ENCODE peak calls at places on chromosome 20, in eight cellular contexts. One of them, this sample, is unnamed.

GRCh38 chr20:5745416-5745968 is 4.7 kb upstream of the SHLD1 start:
- DNase-seq in brain microvascular endothelial cell: no peak
- DNase-seq in cardiac fibroblast: no peak
- DNase-seq in ascending aorta: no peak
- DNase-seq in mesenchymal stem cell: no peak
- DNase-seq in prostate gland: no peak
- DNase-seq in OCI-LY7: no peak
- DNase-seq in RWPE2: no peak
- DNase-seq in this sample: no peak

GRCh38 chr20:17934141-17934862 is 34.3 kb downstream of the SNX5 start:
- DNase-seq in mesenchymal stem cell: no peak
- DNase-seq in RWPE2: no peak
- DNase-seq in prostate gland: no peak
- DNase-seq in ascending aorta: no peak
- DNase-seq in brain microvascular endothelial cell: peak; percentile 83
- DNase-seq in cardiac fibroblast: peak; percentile 34
- DNase-seq in OCI-LY7: no peak
- DNase-seq in this sample: no peak

GRCh38 chr20:14568225-14568624 is 230.8 kb upstream of the FLRT3 start:
- DNase-seq in ascending aorta: no peak
- DNase-seq in RWPE2: no peak
- DNase-seq in prostate gland: no peak
- DNase-seq in brain microvascular endothelial cell: no peak
- DNase-seq in OCI-LY7: no peak
- DNase-seq in cardiac fibroblast: no peak
- DNase-seq in mesenchymal stem cell: no peak
- DNase-seq in this sample: no peak

GRCh38 chr20:36885355-36885754 is 9.4 kb downstream of the TLDC2 start:
- DNase-seq in cardiac fibroblast: peak; percentile 7
- DNase-seq in OCI-LY7: no peak
- DNase-seq in ascending aorta: no peak
- DNase-seq in brain microvascular endothelial cell: no peak
- DNase-seq in RWPE2: no peak
- DNase-seq in prostate gland: no peak
- DNase-seq in mesenchymal stem cell: peak; percentile 37
- DNase-seq in this sample: no peak

GRCh38 chr20:11432407-11432806 is 485.3 kb upstream of the BTBD3 start:
- DNase-seq in prostate gland: no peak
- DNase-seq in ascending aorta: no peak
- DNase-seq in brain microvascular endothelial cell: peak; percentile 96
- DNase-seq in OCI-LY7: no peak
- DNase-seq in mesenchymal stem cell: peak; percentile 46
- DNase-seq in RWPE2: no peak
- DNase-seq in cardiac fibroblast: peak; percentile 59
- DNase-seq in this sample: no peak

GRCh38 chr20:59222239-59222981 is 58.8 kb downstream of the ZNF831 start:
- DNase-seq in prostate gland: peak; percentile 65
- DNase-seq in mesenchymal stem cell: peak; percentile 62
- DNase-seq in cardiac fibroblast: peak; percentile 81
- DNase-seq in OCI-LY7: peak; percentile 63
- DNase-seq in ascending aorta: no peak
- DNase-seq in RWPE2: peak; percentile 29
- DNase-seq in brain microvascular endothelial cell: peak; percentile 57
- DNase-seq in this sample: peak; percentile 92

GRCh38 chr20:38975539-38976120 is 13.5 kb downstream of the DHX35 start:
- DNase-seq in RWPE2: no peak
- DNase-seq in mesenchymal stem cell: no peak
- DNase-seq in cardiac fibroblast: no peak
- DNase-seq in prostate gland: no peak
- DNase-seq in OCI-LY7: no peak
- DNase-seq in ascending aorta: no peak
- DNase-seq in brain microvascular endothelial cell: no peak
- DNase-seq in this sample: no peak

GRCh38 chr20:34299925-34300806 is 3.0 kb downstream of the AHCY start:
- DNase-seq in brain microvascular endothelial cell: no peak
- DNase-seq in ascending aorta: no peak
- DNase-seq in RWPE2: no peak
- DNase-seq in prostate gland: peak; percentile 36
- DNase-seq in cardiac fibroblast: no peak
- DNase-seq in OCI-LY7: no peak
- DNase-seq in mesenchymal stem cell: peak; percentile 60
- DNase-seq in this sample: no peak

GRCh38 chr20:63532449-63532971 is 4.7 kb downstream of the PTK6 start:
- DNase-seq in brain microvascular endothelial cell: no peak
- DNase-seq in RWPE2: peak; percentile 87
- DNase-seq in OCI-LY7: no peak
- DNase-seq in cardiac fibroblast: no peak
- DNase-seq in ascending aorta: no peak
- DNase-seq in prostate gland: no peak
- DNase-seq in mesenchymal stem cell: no peak
- DNase-seq in this sample: no peak

GRCh38 chr20:47568019-47568418 is 66.3 kb downstream of the NCOA3 start:
- DNase-seq in cardiac fibroblast: peak; percentile 95
- DNase-seq in ascending aorta: no peak
- DNase-seq in mesenchymal stem cell: peak; percentile 94
- DNase-seq in prostate gland: peak; percentile 83
- DNase-seq in OCI-LY7: no peak
- DNase-seq in RWPE2: no peak
- DNase-seq in brain microvascular endothelial cell: peak; percentile 78
- DNase-seq in this sample: no peak

GRCh38 chr20:4947817-4948559 is 53.3 kb downstream of the SLC23A2 start:
- DNase-seq in prostate gland: no peak
- DNase-seq in ascending aorta: no peak
- DNase-seq in mesenchymal stem cell: no peak
- DNase-seq in RWPE2: no peak
- DNase-seq in cardiac fibroblast: no peak
- DNase-seq in OCI-LY7: no peak
- DNase-seq in brain microvascular endothelial cell: no peak
- DNase-seq in this sample: no peak

GRCh38 chr20:62812907-62813200 is 4.0 kb upstream of the COL9A3 start:
- DNase-seq in brain microvascular endothelial cell: no peak
- DNase-seq in ascending aorta: no peak
- DNase-seq in cardiac fibroblast: no peak
- DNase-seq in RWPE2: peak; percentile 84
- DNase-seq in prostate gland: no peak
- DNase-seq in mesenchymal stem cell: no peak
- DNase-seq in OCI-LY7: no peak
- DNase-seq in this sample: no peak

GRCh38 chr20:57783196-57783595 is 73.4 kb upstream of the PMEPA1 start:
- DNase-seq in brain microvascular endothelial cell: no peak
- DNase-seq in prostate gland: no peak
- DNase-seq in ascending aorta: no peak
- DNase-seq in cardiac fibroblast: no peak
- DNase-seq in mesenchymal stem cell: no peak
- DNase-seq in OCI-LY7: no peak
- DNase-seq in RWPE2: peak; percentile 74
- DNase-seq in this sample: no peak

GRCh38 chr20:17798601-17799000 is 98.8 kb downstream of the BANF2 start:
- DNase-seq in OCI-LY7: no peak
- DNase-seq in mesenchymal stem cell: no peak
- DNase-seq in cardiac fibroblast: no peak
- DNase-seq in brain microvascular endothelial cell: no peak
- DNase-seq in RWPE2: no peak
- DNase-seq in ascending aorta: no peak
- DNase-seq in prostate gland: no peak
- DNase-seq in this sample: no peak

GRCh38 chr20:16607364-16608264 is 34.4 kb upstream of the KIF16B start:
- DNase-seq in RWPE2: no peak
- DNase-seq in ascending aorta: no peak
- DNase-seq in brain microvascular endothelial cell: no peak
- DNase-seq in cardiac fibroblast: no peak
- DNase-seq in prostate gland: no peak
- DNase-seq in OCI-LY7: no peak
- DNase-seq in mesenchymal stem cell: no peak
- DNase-seq in this sample: no peak

GRCh38 chr20:53739799-53740785 is 146.5 kb upstream of the ZNF217 start:
- DNase-seq in ascending aorta: no peak
- DNase-seq in brain microvascular endothelial cell: no peak
- DNase-seq in mesenchymal stem cell: peak; percentile 69
- DNase-seq in cardiac fibroblast: peak; percentile 35
- DNase-seq in prostate gland: no peak
- DNase-seq in RWPE2: peak; percentile 31
- DNase-seq in OCI-LY7: peak; percentile 65
- DNase-seq in this sample: no peak

GRCh38 chr20:63121246-63121645 is 94.7 kb downstream of the YTHDF1 start:
- DNase-seq in ascending aorta: no peak
- DNase-seq in prostate gland: no peak
- DNase-seq in brain microvascular endothelial cell: no peak
- DNase-seq in mesenchymal stem cell: no peak
- DNase-seq in OCI-LY7: no peak
- DNase-seq in RWPE2: peak; percentile 71
- DNase-seq in cardiac fibroblast: no peak
- DNase-seq in this sample: no peak

GRCh38 chr20:60695223-60695622 is 556.8 kb upstream of the CDH4 start:
- DNase-seq in RWPE2: no peak
- DNase-seq in OCI-LY7: no peak
- DNase-seq in mesenchymal stem cell: peak; percentile 23
- DNase-seq in brain microvascular endothelial cell: peak; percentile 43
- DNase-seq in cardiac fibroblast: peak; percentile 20
- DNase-seq in prostate gland: no peak
- DNase-seq in ascending aorta: no peak
- DNase-seq in this sample: no peak

GRCh38 chr20:37223053-37223452 is 38.6 kb downstream of the GHRH start:
- DNase-seq in prostate gland: no peak
- DNase-seq in RWPE2: no peak
- DNase-seq in cardiac fibroblast: peak; percentile 89
- DNase-seq in ascending aorta: no peak
- DNase-seq in mesenchymal stem cell: peak; percentile 97
- DNase-seq in OCI-LY7: peak; percentile 8
- DNase-seq in brain microvascular endothelial cell: peak; percentile 94
- DNase-seq in this sample: no peak

GRCh38 chr20:44887466-44887865 is 2.0 kb downstream of the YWHAB start:
- DNase-seq in OCI-LY7: no peak
- DNase-seq in RWPE2: no peak
- DNase-seq in prostate gland: no peak
- DNase-seq in brain microvascular endothelial cell: no peak
- DNase-seq in ascending aorta: no peak
- DNase-seq in mesenchymal stem cell: no peak
- DNase-seq in cardiac fibroblast: no peak
- DNase-seq in this sample: no peak
- H3K4me3 ChIP-seq in OCI-LY7: peak overlapping the region; percentile 92
- H3K4me3 ChIP-seq in RWPE2: peak overlapping the region; percentile 93
- H3K4me3 ChIP-seq in prostate gland: no peak overlapping the region
- H3K4me3 ChIP-seq in brain microvascular endothelial cell: peak overlapping the region; percentile 90
- H3K4me3 ChIP-seq in ascending aorta: peak overlapping the region; percentile 91
- H3K4me3 ChIP-seq in mesenchymal stem cell: peak overlapping the region; percentile 89
- H3K4me3 ChIP-seq in cardiac fibroblast: peak overlapping the region; percentile 88
- H3K4me3 ChIP-seq in this sample: peak overlapping the region; percentile 98

DNA sequence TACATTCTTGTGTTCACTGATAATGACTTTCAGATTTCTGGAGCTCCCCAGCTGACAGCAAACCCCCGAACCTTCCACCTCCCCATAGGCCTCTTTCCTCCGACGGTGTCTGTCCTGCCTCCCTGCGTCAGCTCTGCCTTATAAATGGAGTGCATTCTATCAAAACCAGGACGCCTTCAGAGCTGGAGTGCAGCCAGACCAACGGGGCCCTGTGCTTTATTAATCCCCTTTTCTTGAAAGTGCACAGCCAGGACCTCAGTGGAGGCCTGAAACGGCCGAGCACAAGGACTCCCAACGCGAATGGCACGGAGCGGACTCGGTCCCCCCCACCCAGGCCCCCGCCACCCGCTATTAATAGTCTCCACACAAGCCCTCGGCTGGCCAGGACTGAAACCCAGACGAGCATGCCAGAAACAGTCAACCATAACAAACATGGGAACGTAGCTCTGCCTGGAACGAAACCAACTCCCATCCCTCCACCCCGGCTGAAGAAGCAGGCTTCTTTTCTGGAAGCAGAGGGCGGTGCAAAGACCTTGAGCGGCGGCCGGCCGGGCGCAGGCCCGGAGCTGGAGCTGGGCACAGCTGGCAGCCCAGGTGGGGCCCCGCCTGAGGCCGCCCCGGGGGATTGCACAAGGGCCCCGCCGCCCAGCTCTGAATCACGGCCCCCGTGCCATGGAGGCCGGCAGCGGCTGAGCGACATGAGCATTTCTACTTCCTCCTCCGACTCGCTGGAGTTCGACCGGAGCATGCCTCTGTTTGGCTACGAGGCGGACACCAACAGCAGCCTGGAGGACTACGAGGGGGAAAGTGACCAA is 42.3 kb upstream of the NAA20 start:
- DNase-seq in brain microvascular endothelial cell: peak; percentile 90
- DNase-seq in mesenchymal stem cell: peak; percentile 96
- DNase-seq in OCI-LY7: no peak
- DNase-seq in ascending aorta: peak; percentile 78
- DNase-seq in prostate gland: peak; percentile 87
- DNase-seq in RWPE2: peak; percentile 89
- DNase-seq in cardiac fibroblast: peak; percentile 95
- DNase-seq in this sample: peak; percentile 95
- H3K4me3 ChIP-seq in brain microvascular endothelial cell: peak overlapping the region; percentile 89
- H3K4me3 ChIP-seq in mesenchymal stem cell: peak overlapping the region; percentile 96
- H3K4me3 ChIP-seq in OCI-LY7: no peak overlapping the region
- H3K4me3 ChIP-seq in ascending aorta: peak overlapping the region; percentile 60
- H3K4me3 ChIP-seq in prostate gland: peak overlapping the region; percentile 56
- H3K4me3 ChIP-seq in RWPE2: peak overlapping the region; percentile 50
- H3K4me3 ChIP-seq in cardiac fibroblast: peak overlapping the region; percentile 58
- H3K4me3 ChIP-seq in this sample: peak overlapping the region; percentile 60

DNA sequence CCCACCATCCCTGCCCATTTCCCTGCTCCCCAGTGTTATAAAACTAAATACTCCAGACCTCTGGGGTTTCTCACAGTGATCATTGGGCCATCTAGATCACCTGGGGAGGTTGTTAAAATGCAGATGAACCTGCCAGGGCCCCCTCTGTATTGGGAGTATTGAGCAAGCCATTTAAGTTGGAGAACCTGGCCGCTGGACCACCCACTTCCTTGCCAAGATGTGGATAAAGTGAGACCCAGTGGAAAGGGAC is 1.5 kb downstream of the ID1 start:
- DNase-seq in mesenchymal stem cell: peak; percentile 51
- DNase-seq in ascending aorta: no peak
- DNase-seq in prostate gland: no peak
- DNase-seq in brain microvascular endothelial cell: no peak
- DNase-seq in OCI-LY7: no peak
- DNase-seq in RWPE2: no peak
- DNase-seq in cardiac fibroblast: no peak
- DNase-seq in this sample: no peak
- H3K4me3 ChIP-seq in mesenchymal stem cell: peak overlapping the region; percentile 98
- H3K4me3 ChIP-seq in ascending aorta: peak overlapping the region; percentile 83
- H3K4me3 ChIP-seq in prostate gland: peak overlapping the region; percentile 69
- H3K4me3 ChIP-seq in brain microvascular endothelial cell: peak overlapping the region; percentile 94
- H3K4me3 ChIP-seq in OCI-LY7: peak overlapping the region; percentile 70
- H3K4me3 ChIP-seq in RWPE2: peak overlapping the region; percentile 91
- H3K4me3 ChIP-seq in cardiac fibroblast: peak overlapping the region; percentile 82
- H3K4me3 ChIP-seq in this sample: peak overlapping the region; percentile 72

DNA sequence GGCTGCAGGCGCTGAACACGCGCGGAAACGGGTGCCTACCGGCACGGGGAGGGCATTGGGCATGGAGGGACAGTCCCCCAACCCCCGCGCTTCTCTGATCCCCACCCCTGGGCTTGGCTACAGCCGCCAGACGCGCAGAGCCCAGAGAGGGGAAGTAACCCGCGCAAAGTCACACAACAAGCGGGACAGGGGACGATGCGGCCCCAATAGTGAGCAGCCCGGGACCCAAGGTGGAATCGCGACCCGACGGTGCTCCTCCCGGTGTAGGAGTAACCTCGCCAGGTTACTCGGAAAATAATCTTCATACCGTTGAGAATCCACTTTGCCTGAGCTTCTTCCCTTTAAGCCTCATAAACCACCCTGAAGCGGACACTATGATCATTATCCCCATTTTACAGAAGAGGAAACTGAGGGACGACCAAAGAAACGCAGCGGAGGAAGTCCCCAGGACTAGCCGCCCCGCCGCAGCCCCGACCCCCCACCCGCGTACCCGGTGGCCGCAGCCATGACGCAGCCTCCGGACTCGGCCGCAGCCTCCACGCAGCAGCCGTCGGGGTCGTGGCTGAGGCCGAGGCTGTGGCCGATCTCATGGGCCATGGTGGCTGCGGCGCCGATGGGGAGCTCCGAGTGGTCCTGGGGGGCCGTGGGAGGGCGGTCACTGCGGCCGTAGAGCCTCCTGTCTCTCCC is 8.8 kb downstream of the ADAM33 start:
- DNase-seq in prostate gland: no peak
- DNase-seq in ascending aorta: no peak
- DNase-seq in mesenchymal stem cell: no peak
- DNase-seq in brain microvascular endothelial cell: no peak
- DNase-seq in OCI-LY7: no peak
- DNase-seq in cardiac fibroblast: no peak
- DNase-seq in RWPE2: peak; percentile 53
- DNase-seq in this sample: no peak
- H3K4me3 ChIP-seq in prostate gland: no peak overlapping the region
- H3K4me3 ChIP-seq in ascending aorta: no peak overlapping the region
- H3K4me3 ChIP-seq in mesenchymal stem cell: no peak overlapping the region
- H3K4me3 ChIP-seq in brain microvascular endothelial cell: no peak overlapping the region
- H3K4me3 ChIP-seq in OCI-LY7: no peak overlapping the region
- H3K4me3 ChIP-seq in cardiac fibroblast: no peak overlapping the region
- H3K4me3 ChIP-seq in RWPE2: no peak overlapping the region
- H3K4me3 ChIP-seq in this sample: no peak overlapping the region